ENCODE peak calls at places on chromosome 18, in ten cellular contexts. I is Peyer's patch; Y is retinal pigment epithelial cell; F is CD8-positive, alpha-beta T cell; V is dorsolateral prefrontal cortex; N is lower leg skin; Z is right cardiac atrium; U is kidney; A is CD8-positive, alpha-beta memory T cell; M is iPS DF 6.9. W is an unnamed sample.

GRCh38 chr18:79397288-79397829 is 1.6 kb downstream of the NFATC1 start:
- DNase-seq in I (peak), Y (no peak), F (no peak), V (peak), N (no peak), Z (peak), U (peak), A (peak), M (no peak), W (no peak)

GRCh38 chr18:24230766-24231165 is 91.9 kb downstream of the CABYR start:
- DNase-seq in I (no peak), Y (no peak), F (no peak), V (no peak), N (no peak), Z (no peak), U (no peak), A (no peak), M (no peak), W (no peak)

GRCh38 chr18:5895300-5895885 is at the start of gene TMEM200C:
- DNase-seq in I (no peak), Y (no peak), F (no peak), V (no peak), N (no peak), Z (peak), U (peak), A (no peak), M (no peak), W (no peak)

GRCh38 chr18:77108001-77108692 is 24.4 kb downstream of the MBP start:
- DNase-seq in I (no peak), Y (peak), F (no peak), V (no peak), N (peak), Z (no peak), U (peak), A (no peak), M (no peak), W (no peak)

GRCh38 chr18:53148056-53148574 is 808.1 kb downstream of the DCC start:
- DNase-seq in I (no peak), Y (no peak), F (no peak), V (no peak), N (no peak), Z (no peak), U (no peak), A (no peak), M (no peak), W (no peak)

GRCh38 chr18:6781846-6782245 is 52.3 kb downstream of the ARHGAP28 start:
- DNase-seq in I (no peak), Y (no peak), F (no peak), V (no peak), N (no peak), Z (no peak), U (no peak), A (no peak), M (no peak), W (no peak)

GRCh38 chr18:4831791-4832375 is 365.2 kb downstream of the AKAIN1 start:
- DNase-seq in I (no peak), Y (no peak), F (no peak), V (no peak), N (no peak), Z (no peak), U (no peak), A (no peak), M (no peak), W (no peak)

GRCh38 chr18:13371689-13372404 is 153.3 kb downstream of the LDLRAD4 start:
- DNase-seq in I (no peak), Y (no peak), F (no peak), V (no peak), N (no peak), Z (no peak), U (peak), A (no peak), M (no peak), W (no peak)

GRCh38 chr18:62877448-62878221 is 162.3 kb downstream of the PHLPP1 start:
- DNase-seq in I (no peak), Y (peak), F (no peak), V (no peak), N (no peak), Z (no peak), U (no peak), A (no peak), M (peak), W (no peak)

GRCh38 chr18:50194623-50195532 is at the start of gene MYO5B:
- DNase-seq in I (peak), Y (no peak), F (peak), V (no peak), N (no peak), Z (peak), U (peak), A (no peak), M (no peak), W (peak)

GRCh38 chr18:68267583-68267982 is 447.3 kb downstream of the TMX3 start:
- DNase-seq in I (no peak), Y (no peak), F (no peak), V (no peak), N (no peak), Z (no peak), U (no peak), A (no peak), M (no peak), W (no peak)

GRCh38 chr18:9803698-9804516 is 81.9 kb upstream of the TXNDC2 start:
- DNase-seq in I (no peak), Y (no peak), F (no peak), V (no peak), N (no peak), Z (peak), U (no peak), A (no peak), M (no peak), W (peak)

GRCh38 chr18:48938827-48939367 is 11.9 kb downstream of the SMAD7 start:
- DNase-seq in I (no peak), Y (no peak), F (no peak), V (no peak), N (no peak), Z (peak), U (peak), A (peak), M (no peak), W (no peak)

GRCh38 chr18:49609416-49610284 is 47.8 kb downstream of the LIPG start:
- DNase-seq in I (no peak), Y (no peak), F (no peak), V (no peak), N (no peak), Z (no peak), U (no peak), A (no peak), M (no peak), W (no peak)

GRCh38 chr18:55401275-55401620 is 186.7 kb downstream of the TCF4 start:
- DNase-seq in I (no peak), Y (no peak), F (no peak), V (no peak), N (no peak), Z (no peak), U (no peak), A (no peak), M (no peak), W (no peak)

GRCh38 chr18:55398858-55399257 is 189.1 kb downstream of the TCF4 start:
- DNase-seq in I (no peak), Y (no peak), F (no peak), V (no peak), N (no peak), Z (no peak), U (no peak), A (no peak), M (no peak), W (no peak)

GRCh38 chr18:55401638-55402191 is 186.3 kb downstream of the TCF4 start:
- DNase-seq in I (no peak), Y (peak), F (no peak), V (no peak), N (no peak), Z (peak), U (no peak), A (no peak), M (peak), W (no peak)

GRCh38 chr18:55402731-55403405 is 185.1 kb downstream of the TCF4 start:
- DNase-seq in I (no peak), Y (no peak), F (no peak), V (no peak), N (no peak), Z (no peak), U (no peak), A (no peak), M (no peak), W (no peak)

GRCh38 chr18:55400590-55401274 is 187.3 kb downstream of the TCF4 start:
- DNase-seq in I (no peak), Y (no peak), F (no peak), V (no peak), N (no peak), Z (no peak), U (no peak), A (no peak), M (no peak), W (no peak)
- H3K4me3 ChIP-seq in I (no peak), Y (peak), F (no peak), V (peak), N (no peak), Z (peak), U (peak), A (no peak), M (no peak), W (peak)

DNA sequence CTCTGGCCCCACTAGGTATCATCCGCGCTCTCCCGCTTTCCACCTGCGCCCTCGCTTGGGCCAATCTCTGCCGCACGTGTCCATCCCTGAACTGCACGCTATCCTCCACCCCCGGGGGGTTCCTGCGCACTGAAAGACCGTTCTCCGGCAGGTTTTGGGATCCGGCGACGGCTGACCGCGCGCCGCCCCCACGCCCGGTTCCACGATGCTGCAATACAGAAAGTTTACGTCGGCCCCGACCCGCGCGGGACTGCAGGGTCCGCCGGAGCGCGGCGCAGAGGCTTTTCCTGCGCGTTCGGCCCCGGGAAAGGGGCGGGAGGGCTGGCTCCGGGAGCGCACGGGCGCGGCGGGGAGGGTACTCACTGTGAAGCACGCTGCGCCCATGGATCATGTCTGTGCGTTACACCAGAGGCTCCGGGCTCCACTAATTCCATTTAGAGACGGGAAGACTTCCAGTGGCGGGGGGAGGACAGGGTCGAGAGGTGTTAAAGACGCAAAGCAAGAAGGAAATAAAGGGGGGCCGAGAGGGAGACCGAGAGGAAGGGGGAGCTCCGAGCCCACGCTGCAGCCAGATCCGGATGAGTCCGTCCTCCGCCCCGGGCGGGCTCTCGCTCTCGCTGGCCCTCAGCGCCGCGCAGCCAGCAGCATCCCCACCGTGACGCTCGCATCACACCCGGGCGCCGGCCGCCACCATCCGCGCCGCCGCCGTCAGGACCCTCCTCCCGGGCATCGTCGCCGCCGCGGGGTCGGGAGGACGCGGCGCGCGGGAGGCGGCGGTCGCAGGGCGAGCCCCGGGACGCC is 686 bp downstream of the NETO1 start:
- DNase-seq in I (no peak), Y (no peak), F (no peak), V (no peak), N (no peak), Z (no peak), U (no peak), A (no peak), M (no peak), W (no peak)
- H3K4me3 ChIP-seq in I (no peak), Y (peak), F (no peak), V (peak), N (no peak), Z (peak), U (no peak), A (no peak), M (peak), W (peak)

GRCh38 chr18:31954349-31954748 is 11.4 kb upstream of the TRAPPC8 start:
- DNase-seq in I (peak), Y (no peak), F (no peak), V (no peak), N (no peak), Z (no peak), U (no peak), A (no peak), M (no peak), W (no peak)

GRCh38 chr18:31952223-31952622 is 9.3 kb upstream of the TRAPPC8 start:
- DNase-seq in I (no peak), Y (no peak), F (no peak), V (no peak), N (no peak), Z (no peak), U (no peak), A (no peak), M (no peak), W (no peak)

DNA sequence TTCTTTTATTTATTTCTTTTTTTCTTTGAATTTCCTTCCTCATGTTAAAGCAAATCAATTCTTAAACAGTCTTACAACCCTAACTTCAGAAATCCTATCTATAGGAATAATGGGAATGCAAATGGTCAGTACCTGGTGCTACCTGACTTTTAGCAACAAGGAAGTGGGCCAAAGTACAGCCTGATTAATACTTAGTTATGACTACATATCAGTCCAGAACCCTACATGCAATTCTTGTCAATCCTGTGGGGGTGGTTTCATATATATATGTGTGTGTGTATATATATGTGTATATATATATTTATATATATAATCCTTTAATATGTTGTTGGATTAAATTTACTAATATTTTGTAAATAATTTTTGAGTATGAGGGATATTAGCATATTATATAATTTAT is 14.8 kb upstream of the TRAPPC8 start:
- DNase-seq in I (no peak), Y (no peak), F (no peak), V (no peak), N (no peak), Z (no peak), U (no peak), A (no peak), M (no peak), W (no peak)
- H3K4me3 ChIP-seq in I (no peak), Y (no peak), F (no peak), V (no peak), N (no peak), Z (no peak), U (no peak), A (no peak), M (no peak), W (no peak)

DNA sequence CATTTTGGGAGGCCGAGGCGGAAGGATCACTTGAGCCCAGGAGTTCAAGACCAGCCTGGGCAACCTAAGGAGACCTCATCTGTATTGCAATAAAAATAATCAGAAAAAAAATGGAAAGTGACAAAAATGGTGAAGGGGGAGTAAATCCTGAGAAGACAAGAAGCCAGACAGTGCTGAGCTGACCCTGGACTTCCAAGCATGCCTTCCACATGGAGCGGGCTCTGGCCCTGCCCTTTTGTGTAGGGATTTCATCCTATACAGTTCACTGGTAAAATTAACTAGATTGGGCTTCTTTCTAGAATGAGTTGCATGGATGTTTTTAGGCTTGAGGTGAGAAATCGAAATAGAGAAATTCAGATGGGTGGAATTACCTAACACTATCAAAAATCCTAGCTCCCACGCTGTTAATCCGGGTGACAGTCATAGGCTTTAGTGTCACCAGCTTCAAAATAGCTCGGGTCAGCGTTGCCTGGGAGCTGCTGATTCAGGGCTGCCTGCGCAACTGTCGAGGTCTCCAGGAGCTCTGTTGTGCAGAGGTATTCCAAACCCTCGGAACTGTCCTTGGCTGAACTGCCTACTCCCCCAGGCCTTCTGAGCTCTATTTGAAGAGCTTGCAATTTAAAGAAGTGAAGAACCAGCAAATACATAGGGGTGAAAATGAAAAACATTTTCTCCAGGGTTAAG is 21.6 kb upstream of the ZNF532 start:
- DNase-seq in I (no peak), Y (no peak), F (no peak), V (no peak), N (no peak), Z (peak), U (no peak), A (no peak), M (no peak), W (no peak)
- H3K4me3 ChIP-seq in I (no peak), Y (no peak), F (no peak), V (no peak), N (no peak), Z (no peak), U (no peak), A (no peak), M (no peak), W (no peak)

GRCh38 chr18:21686282-21687105 is 18.1 kb downstream of the ABHD3 start:
- DNase-seq in I (no peak), Y (no peak), F (no peak), V (no peak), N (no peak), Z (no peak), U (no peak), A (no peak), M (no peak), W (no peak)
- H3K4me3 ChIP-seq in I (no peak), Y (no peak), F (no peak), V (no peak), N (no peak), Z (no peak), U (no peak), A (no peak), M (no peak), W (no peak)

GRCh38 chr18:35153609-35154273 is 87.1 kb upstream of the ZNF397 start:
- DNase-seq in I (no peak), Y (no peak), F (no peak), V (no peak), N (no peak), Z (no peak), U (no peak), A (no peak), M (no peak), W (no peak)
- H3K4me3 ChIP-seq in I (no peak), Y (no peak), F (no peak), V (no peak), N (no peak), Z (no peak), U (no peak), A (no peak), M (no peak), W (no peak)

DNA sequence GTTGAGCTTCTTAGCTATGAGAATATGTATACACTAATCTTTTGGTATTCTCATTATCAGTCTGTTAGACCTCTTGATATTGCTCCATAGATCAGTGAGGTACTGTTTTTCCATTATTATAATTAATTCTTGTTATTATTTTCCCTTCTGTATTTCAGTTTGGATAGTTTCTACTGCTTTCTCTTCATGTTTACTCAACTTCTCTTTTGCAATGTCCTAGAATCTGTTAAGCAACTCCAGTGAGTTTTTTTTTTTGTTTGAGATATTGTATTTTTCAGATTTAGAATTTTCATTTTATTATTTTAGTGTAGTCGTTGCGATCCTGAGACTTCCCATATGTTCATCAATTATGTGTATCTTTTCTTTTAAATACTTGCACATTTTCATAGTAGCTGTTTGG is 260.8 kb downstream of the SETBP1 start:
- DNase-seq in I (no peak), Y (no peak), F (no peak), V (no peak), N (no peak), Z (no peak), U (no peak), A (no peak), M (no peak), W (no peak)
- H3K4me3 ChIP-seq in I (no peak), Y (no peak), F (no peak), V (no peak), N (no peak), Z (no peak), U (no peak), A (no peak), M (no peak), W (no peak)